ENCODE peak calls at places on chromosomes 12 and 14, in nine cellular contexts. J is heart right ventricle; N is brain microvascular endothelial cell; V is GM23248; K is cardiac muscle cell; E is CD4-positive, CD25-positive, alpha-beta regulatory T cell; U is right cardiac atrium; T is fibroblast of lung; F is GM12878. Q is an unnamed sample.

GRCh38 chr14:69671365-69672050 is 60.1 kb downstream of the SUSD6 start:
- DNase-seq in V (no peak), F (no peak), K (no peak), U (no peak), N (no peak), J (no peak), E (no peak), T (no peak), Q (no peak)

GRCh38 chr12:131346578-131347344 is 364.1 kb upstream of the SFSWAP start:
- DNase-seq in K (no peak), V (no peak), U (no peak), T (no peak), E (no peak), J (no peak), N (no peak), F (no peak), Q (no peak)

GRCh38 chr12:120961604-120962486 is 16.5 kb upstream of the HNF1A start:
- DNase-seq in F (no peak), V (no peak), K (no peak), T (no peak), U (peak), J (peak), N (no peak), E (no peak), Q (no peak)

GRCh38 chr12:41531147-41531829 is 343.2 kb downstream of the PDZRN4 start:
- DNase-seq in F (no peak), T (peak), N (no peak), E (no peak), K (peak), J (peak), U (peak), V (no peak), Q (no peak)

GRCh38 chr12:9651265-9651729 is 18.2 kb upstream of the CLEC2D start:
- DNase-seq in K (peak), V (peak), T (peak), F (no peak), E (peak), N (peak), J (no peak), U (no peak), Q (no peak)

GRCh38 chr14:77082356-77082755 is 15.7 kb upstream of the CIPC start:
- DNase-seq in N (no peak), V (no peak), E (no peak), T (no peak), J (no peak), F (no peak), U (no peak), K (no peak), Q (no peak)

GRCh38 chr14:75551021-75551420 is 27.4 kb upstream of the FLVCR2 start:
- DNase-seq in E (no peak), N (no peak), U (no peak), F (no peak), K (no peak), V (no peak), J (no peak), T (no peak), Q (no peak)

GRCh38 chr12:55188974-55189556 is 31.8 kb upstream of the OR10A7 start:
- DNase-seq in T (peak), K (peak), J (peak), U (no peak), V (peak), F (peak), N (peak), E (peak), Q (peak)

GRCh38 chr12:57476162-57476992 is 3.3 kb downstream of the ARHGAP9 start:
- DNase-seq in J (no peak), E (peak), U (peak), N (no peak), K (no peak), V (no peak), T (no peak), F (no peak), Q (no peak)

GRCh38 chr14:22039938-22040780 is 366.5 kb upstream of the OR4E1 start:
- DNase-seq in U (no peak), N (no peak), F (no peak), K (peak), V (peak), J (no peak), T (no peak), E (peak), Q (no peak)

GRCh38 chr12:47231456-47231855 is 151.7 kb upstream of the AMIGO2 start:
- DNase-seq in J (no peak), T (no peak), V (no peak), E (no peak), F (no peak), K (no peak), N (no peak), U (no peak), Q (no peak)

GRCh38 chr12:59654061-59654460 is 58.2 kb downstream of the SLC16A7 start:
- DNase-seq in F (no peak), K (no peak), U (no peak), T (no peak), V (no peak), J (no peak), E (no peak), N (no peak), Q (no peak)
- H3K27ac ChIP-seq in F (no peak), K (no peak), U (no peak), T (no peak), V (no peak), J (no peak), E (no peak), N (no peak), Q (no peak)

DNA sequence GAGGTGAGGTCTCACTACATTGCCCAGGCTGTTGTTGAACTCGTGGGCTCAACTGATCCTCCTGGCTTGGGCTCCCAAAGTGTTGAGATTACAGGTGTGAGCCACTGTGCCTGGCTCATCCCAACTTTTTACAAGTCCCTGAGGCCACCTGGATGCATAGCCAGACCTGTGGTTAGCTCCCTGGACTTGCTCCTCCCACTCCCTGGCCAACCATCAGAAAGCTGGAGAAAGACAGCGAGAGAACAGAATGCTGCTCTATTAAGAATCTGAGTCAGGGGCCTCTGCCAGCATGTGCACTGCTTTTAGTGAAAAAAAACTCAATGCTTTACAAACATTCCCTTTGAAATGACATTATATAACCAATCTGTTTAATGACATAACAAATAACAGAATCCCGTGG is 78.2 kb downstream of the RBM19 start:
- DNase-seq in N (no peak), E (no peak), U (no peak), T (no peak), K (no peak), V (no peak), J (no peak), F (no peak), Q (no peak)
- H3K27ac ChIP-seq in N (no peak), E (no peak), U (no peak), T (no peak), K (no peak), V (no peak), J (no peak), F (no peak), Q (no peak)

GRCh38 chr14:80933282-80933681 is 8.3 kb downstream of the CEP128 start:
- DNase-seq in U (no peak), J (no peak), K (no peak), V (no peak), F (no peak), T (no peak), N (no peak), E (no peak), Q (no peak)

GRCh38 chr14:80927385-80927989 is 14.1 kb downstream of the CEP128 start:
- DNase-seq in F (no peak), N (no peak), U (no peak), K (no peak), T (no peak), J (no peak), E (no peak), V (no peak), Q (no peak)

GRCh38 chr14:80930095-80930494 is 11.4 kb downstream of the CEP128 start:
- DNase-seq in T (no peak), N (no peak), E (peak), J (no peak), K (no peak), U (no peak), F (no peak), V (no peak), Q (no peak)

GRCh38 chr14:80926706-80927384 is 14.7 kb downstream of the CEP128 start:
- DNase-seq in T (peak), U (no peak), N (peak), K (peak), J (peak), E (no peak), V (peak), F (no peak), Q (no peak)

GRCh38 chr14:80930836-80931389 is 10.6 kb downstream of the CEP128 start:
- DNase-seq in K (peak), V (peak), J (no peak), E (peak), T (peak), F (peak), U (no peak), N (peak), Q (peak)
- H3K27ac ChIP-seq in K (peak), V (peak), J (peak), E (peak), T (no peak), F (peak), U (no peak), N (peak), Q (peak)

GRCh38 chr14:52018252-52018651 is 28.9 kb downstream of the RTRAF start:
- DNase-seq in N (no peak), E (no peak), F (no peak), J (no peak), K (no peak), U (no peak), V (no peak), T (peak), Q (peak)

GRCh38 chr14:52018970-52019369 is 29.6 kb downstream of the RTRAF start:
- DNase-seq in J (no peak), E (no peak), N (no peak), U (no peak), T (no peak), F (no peak), K (no peak), V (no peak), Q (no peak)

GRCh38 chr14:52021971-52022600 is 32.7 kb downstream of the RTRAF start:
- DNase-seq in V (no peak), J (peak), E (peak), T (no peak), K (no peak), U (no peak), N (no peak), F (peak), Q (no peak)

GRCh38 chr14:52020866-52021717 is 31.7 kb downstream of the RTRAF start:
- DNase-seq in K (peak), J (no peak), U (no peak), F (peak), V (no peak), N (no peak), T (no peak), E (peak), Q (no peak)

GRCh38 chr14:52020315-52020714 is 31.0 kb downstream of the RTRAF start:
- DNase-seq in T (no peak), V (no peak), J (no peak), F (no peak), U (no peak), N (no peak), K (no peak), E (peak), Q (no peak)
- H3K27ac ChIP-seq in T (no peak), V (no peak), J (peak), F (no peak), U (no peak), N (no peak), K (peak), E (no peak), Q (no peak)

GRCh38 chr12:2163172-2163927 is 110.6 kb downstream of the CACNA1C start:
- DNase-seq in F (no peak), T (peak), V (peak), E (no peak), N (peak), K (peak), J (peak), U (peak), Q (no peak)

GRCh38 chr12:2161478-2161877 is 108.7 kb downstream of the CACNA1C start:
- DNase-seq in E (no peak), U (peak), F (no peak), V (peak), N (no peak), J (peak), T (peak), K (peak), Q (no peak)

GRCh38 chr12:2167231-2167630 is 114.4 kb downstream of the CACNA1C start:
- DNase-seq in J (no peak), N (no peak), K (no peak), V (no peak), T (no peak), E (no peak), F (no peak), U (no peak), Q (no peak)

GRCh38 chr12:2166696-2167095 is 113.9 kb downstream of the CACNA1C start:
- DNase-seq in V (no peak), N (no peak), J (no peak), K (no peak), U (no peak), E (no peak), F (no peak), T (no peak), Q (no peak)

DNA sequence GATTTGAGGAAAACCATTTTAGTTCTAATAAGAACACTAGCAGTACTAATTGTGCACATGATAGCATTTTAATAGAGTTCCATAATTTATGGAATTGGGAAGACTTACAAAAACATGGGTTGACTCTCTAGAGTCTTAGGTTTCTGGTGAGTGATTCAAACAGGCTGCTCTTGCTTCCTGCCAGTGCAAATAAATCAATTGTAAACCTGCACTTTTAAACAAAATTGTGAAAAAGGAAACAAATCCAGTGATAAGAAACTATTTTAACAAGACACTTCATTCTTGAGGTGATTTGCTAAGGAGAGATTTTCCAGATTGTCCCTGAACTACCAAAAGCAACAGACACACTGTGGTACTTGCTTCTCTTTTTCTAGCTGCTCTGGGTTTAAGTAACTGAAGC is 112.2 kb downstream of the CACNA1C start:
- DNase-seq in T (peak), J (no peak), U (no peak), V (no peak), N (no peak), E (no peak), K (no peak), F (no peak), Q (no peak)
- H3K27ac ChIP-seq in T (no peak), J (peak), U (no peak), V (no peak), N (no peak), E (no peak), K (no peak), F (no peak), Q (no peak)

GRCh38 chr14:61495809-61496208 is 174.4 kb downstream of the PRKCH start:
- DNase-seq in V (no peak), K (no peak), F (no peak), J (no peak), N (no peak), U (no peak), E (no peak), T (no peak), Q (no peak)
- H3K27ac ChIP-seq in V (no peak), K (no peak), F (no peak), J (no peak), N (no peak), U (no peak), E (no peak), T (no peak), Q (no peak)

GRCh38 chr12:26725517-26725916 is 107.5 kb downstream of the ITPR2 start:
- DNase-seq in F (no peak), V (no peak), E (peak), K (no peak), J (no peak), T (no peak), U (no peak), N (no peak), Q (no peak)
- H3K27ac ChIP-seq in F (no peak), V (no peak), E (no peak), K (no peak), J (no peak), T (no peak), U (no peak), N (no peak), Q (no peak)

GRCh38 chr12:6426882-6427671 is 17.7 kb upstream of the CD27 start:
- DNase-seq in T (no peak), E (peak), K (no peak), N (no peak), U (no peak), J (no peak), F (peak), V (no peak), Q (no peak)

GRCh38 chr12:6430990-6431353 is 13.8 kb upstream of the CD27 start:
- DNase-seq in K (no peak), F (no peak), E (no peak), T (no peak), V (peak), N (no peak), J (no peak), U (no peak), Q (no peak)

GRCh38 chr12:6432991-6433390 is 11.8 kb upstream of the CD27 start:
- DNase-seq in J (no peak), F (no peak), V (no peak), E (peak), T (no peak), U (no peak), K (no peak), N (no peak), Q (no peak)

GRCh38 chr12:6428326-6428725 is 16.4 kb upstream of the CD27 start:
- DNase-seq in F (no peak), U (no peak), K (no peak), V (no peak), T (no peak), E (no peak), J (no peak), N (no peak), Q (no peak)

GRCh38 chr12:6430124-6430989 is 14.4 kb upstream of the CD27 start:
- DNase-seq in U (peak), E (peak), J (peak), K (peak), N (peak), V (peak), F (no peak), T (peak), Q (peak)
- H3K27ac ChIP-seq in U (peak), E (peak), J (peak), K (no peak), N (peak), V (peak), F (peak), T (peak), Q (peak)

Q was measured in epithelial cell of prostate.